ENCODE peak calls at places on chromosomes 2 and 18, in ten cellular contexts. A, J, B, V, Q, S, C, F, R and D are unnamed samples.

GRCh38 chr2:10067881-10068280 is 12.3 kb downstream of the CYS1 start:
- DNase-seq in C (no peak), R (no peak), F (no peak), S (no peak), V (no peak), J (no peak), A (no peak), B (no peak), Q (no peak), D (no peak)

GRCh38 chr18:23244431-23244830 is 109.1 kb downstream of the CABLES1 start:
- DNase-seq in F (no peak), A (no peak), B (no peak), Q (no peak), J (no peak), R (no peak), C (no peak), V (no peak), S (no peak), D (no peak)

GRCh38 chr2:214341636-214342035 is 69.2 kb upstream of the VWC2L start:
- DNase-seq in S (no peak), F (no peak), B (no peak), R (no peak), J (no peak), A (no peak), C (no peak), Q (no peak), V (no peak), D (no peak)

GRCh38 chr2:159051133-159051532 is 82.7 kb downstream of the TANC1 start:
- DNase-seq in C (no peak), V (no peak), S (no peak), F (no peak), J (no peak), Q (no peak), B (no peak), R (no peak), A (no peak), D (no peak)

GRCh38 chr2:98027955-98028593 is 32.3 kb upstream of the TMEM131 start:
- DNase-seq in R (no peak), V (no peak), F (no peak), C (no peak), J (no peak), S (peak), A (no peak), B (peak), Q (no peak), D (no peak)

GRCh38 chr2:238425979-238426567 is 654 bp upstream of the ASB1 start:
- DNase-seq in B (no peak), R (no peak), J (peak), Q (no peak), S (peak), F (no peak), V (peak), A (no peak), C (peak), D (no peak)

GRCh38 chr2:27828305-27828704 is 56.8 kb downstream of the MRPL33 start:
- DNase-seq in B (no peak), A (no peak), R (no peak), C (no peak), Q (no peak), J (no peak), V (no peak), S (no peak), F (no peak), D (no peak)

GRCh38 chr2:240244543-240244942 is 104.1 kb upstream of the OTOS start:
- DNase-seq in S (no peak), V (no peak), A (no peak), C (no peak), R (no peak), J (no peak), Q (no peak), F (no peak), B (no peak), D (no peak)

GRCh38 chr2:236782938-236783337 is 213.3 kb downstream of the ACKR3 start:
- DNase-seq in V (no peak), R (no peak), C (no peak), B (no peak), J (peak), S (peak), A (no peak), F (no peak), Q (no peak), D (no peak)